ENCODE peak calls at places on chromosomes 13 and 19, in seven cellular contexts. One of them, this sample, is unnamed. For H3K27me3 and H3K4me1, the result is how much of the 10 kb centered on the place peaks cover.

GRCh38 chr19:1067341-1068103 is 555 bp downstream of the ARHGAP45 start:
- DNase-seq in body of pancreas: no peak
- DNase-seq in thoracic aorta: no peak
- DNase-seq in tibial nerve: no peak
- DNase-seq in right atrium auricular region: no peak
- DNase-seq in fibroblast of lung: no peak
- DNase-seq in GM23338: no peak
- DNase-seq in this sample: peak

GRCh38 chr19:30969586-30969985 is 379.6 kb downstream of the TSHZ3 start:
- DNase-seq in body of pancreas: no peak
- DNase-seq in thoracic aorta: no peak
- DNase-seq in tibial nerve: no peak
- DNase-seq in right atrium auricular region: no peak
- DNase-seq in fibroblast of lung: no peak
- DNase-seq in GM23338: no peak
- DNase-seq in this sample: no peak

GRCh38 chr19:17441241-17442135 is 7.0 kb downstream of the TMEM221 start:
- DNase-seq in body of pancreas: no peak
- DNase-seq in thoracic aorta: no peak
- DNase-seq in tibial nerve: no peak
- DNase-seq in right atrium auricular region: no peak
- DNase-seq in fibroblast of lung: peak
- DNase-seq in GM23338: peak
- DNase-seq in this sample: no peak

GRCh38 chr19:4583961-4584669 is 24.6 kb upstream of the SEMA6B start:
- DNase-seq in body of pancreas: peak
- DNase-seq in thoracic aorta: no peak
- DNase-seq in tibial nerve: no peak
- DNase-seq in right atrium auricular region: no peak
- DNase-seq in fibroblast of lung: peak
- DNase-seq in GM23338: peak
- DNase-seq in this sample: no peak

GRCh38 chr19:19485998-19486290 is 29.4 kb downstream of the TSSK6 start:
- DNase-seq in body of pancreas: no peak
- DNase-seq in thoracic aorta: no peak
- DNase-seq in tibial nerve: no peak
- DNase-seq in right atrium auricular region: no peak
- DNase-seq in fibroblast of lung: no peak
- DNase-seq in GM23338: no peak
- DNase-seq in this sample: no peak

GRCh38 chr13:100075700-100076587 is 12.9 kb upstream of the PCCA start:
- DNase-seq in body of pancreas: no peak
- DNase-seq in thoracic aorta: no peak
- DNase-seq in tibial nerve: no peak
- DNase-seq in right atrium auricular region: no peak
- DNase-seq in fibroblast of lung: no peak
- DNase-seq in GM23338: no peak
- DNase-seq in this sample: no peak

GRCh38 chr19:52673014-52673413 is 34.9 kb upstream of the ZNF83 start:
- DNase-seq in body of pancreas: no peak
- DNase-seq in thoracic aorta: no peak
- DNase-seq in tibial nerve: no peak
- DNase-seq in right atrium auricular region: no peak
- DNase-seq in fibroblast of lung: peak
- DNase-seq in GM23338: no peak
- DNase-seq in this sample: no peak

GRCh38 chr19:34838248-34838647 is 65.2 kb upstream of the ZNF599 start:
- DNase-seq in body of pancreas: no peak
- DNase-seq in thoracic aorta: no peak
- DNase-seq in tibial nerve: no peak
- DNase-seq in right atrium auricular region: no peak
- DNase-seq in fibroblast of lung: no peak
- DNase-seq in GM23338: peak
- DNase-seq in this sample: no peak

GRCh38 chr19:48619692-48620565 is 623 bp downstream of the SPHK2 start:
- DNase-seq in body of pancreas: no peak
- DNase-seq in thoracic aorta: no peak
- DNase-seq in tibial nerve: no peak
- DNase-seq in right atrium auricular region: no peak
- DNase-seq in fibroblast of lung: no peak
- DNase-seq in GM23338: no peak
- DNase-seq in this sample: no peak

GRCh38 chr13:97228850-97229521 is 6.9 kb downstream of the MBNL2 start:
- DNase-seq in body of pancreas: no peak
- DNase-seq in thoracic aorta: no peak
- DNase-seq in tibial nerve: no peak
- DNase-seq in right atrium auricular region: no peak
- DNase-seq in fibroblast of lung: peak
- DNase-seq in GM23338: no peak
- DNase-seq in this sample: no peak

GRCh38 chr13:43786766-43787517 is at the start of gene ENOX1:
- DNase-seq in body of pancreas: peak
- DNase-seq in thoracic aorta: no peak
- DNase-seq in tibial nerve: no peak
- DNase-seq in right atrium auricular region: no peak
- DNase-seq in fibroblast of lung: peak
- DNase-seq in GM23338: peak
- DNase-seq in this sample: no peak

GRCh38 chr19:45179063-45179847 is 671 bp downstream of the BLOC1S3 start:
- DNase-seq in body of pancreas: peak
- DNase-seq in thoracic aorta: no peak
- DNase-seq in tibial nerve: no peak
- DNase-seq in right atrium auricular region: no peak
- DNase-seq in fibroblast of lung: peak
- DNase-seq in GM23338: no peak
- DNase-seq in this sample: peak

GRCh38 chr13:50670847-50671542 is 172.5 kb downstream of the DLEU7 start:
- DNase-seq in body of pancreas: no peak
- DNase-seq in thoracic aorta: no peak
- DNase-seq in tibial nerve: no peak
- DNase-seq in right atrium auricular region: no peak
- DNase-seq in fibroblast of lung: no peak
- DNase-seq in GM23338: no peak
- DNase-seq in this sample: no peak

GRCh38 chr13:97328222-97328790 is 105.7 kb upstream of the RAP2A start:
- DNase-seq in body of pancreas: no peak
- DNase-seq in thoracic aorta: no peak
- DNase-seq in tibial nerve: no peak
- DNase-seq in right atrium auricular region: no peak
- DNase-seq in fibroblast of lung: peak
- DNase-seq in GM23338: peak
- DNase-seq in this sample: no peak

GRCh38 chr13:85509512-85509911 is 289.7 kb downstream of the SLITRK6 start:
- DNase-seq in body of pancreas: no peak
- DNase-seq in thoracic aorta: no peak
- DNase-seq in tibial nerve: no peak
- DNase-seq in right atrium auricular region: no peak
- DNase-seq in fibroblast of lung: peak
- DNase-seq in GM23338: no peak
- DNase-seq in this sample: no peak

GRCh38 chr13:38943231-38943630 is 47.4 kb downstream of the STOML3 start:
- DNase-seq in body of pancreas: no peak
- DNase-seq in thoracic aorta: no peak
- DNase-seq in tibial nerve: no peak
- DNase-seq in right atrium auricular region: no peak
- DNase-seq in fibroblast of lung: no peak
- DNase-seq in GM23338: no peak
- DNase-seq in this sample: no peak

GRCh38 chr19:11581740-11582139 is 4.3 kb upstream of the ACP5 start:
- DNase-seq in body of pancreas: no peak
- DNase-seq in thoracic aorta: no peak
- DNase-seq in tibial nerve: no peak
- DNase-seq in right atrium auricular region: no peak
- DNase-seq in fibroblast of lung: peak
- DNase-seq in GM23338: no peak
- DNase-seq in this sample: no peak

GRCh38 chr19:48757741-48758144 is 2.4 kb downstream of the FGF21 start:
- DNase-seq in body of pancreas: no peak
- DNase-seq in thoracic aorta: no peak
- DNase-seq in tibial nerve: no peak
- DNase-seq in right atrium auricular region: no peak
- DNase-seq in fibroblast of lung: no peak
- DNase-seq in GM23338: no peak
- DNase-seq in this sample: no peak

GRCh38 chr13:81382236-81382635 is 1041.3 kb upstream of the SPRY2 start:
- DNase-seq in body of pancreas: no peak
- DNase-seq in thoracic aorta: no peak
- DNase-seq in tibial nerve: no peak
- DNase-seq in right atrium auricular region: no peak
- DNase-seq in fibroblast of lung: no peak
- DNase-seq in GM23338: peak
- DNase-seq in this sample: no peak

DNA sequence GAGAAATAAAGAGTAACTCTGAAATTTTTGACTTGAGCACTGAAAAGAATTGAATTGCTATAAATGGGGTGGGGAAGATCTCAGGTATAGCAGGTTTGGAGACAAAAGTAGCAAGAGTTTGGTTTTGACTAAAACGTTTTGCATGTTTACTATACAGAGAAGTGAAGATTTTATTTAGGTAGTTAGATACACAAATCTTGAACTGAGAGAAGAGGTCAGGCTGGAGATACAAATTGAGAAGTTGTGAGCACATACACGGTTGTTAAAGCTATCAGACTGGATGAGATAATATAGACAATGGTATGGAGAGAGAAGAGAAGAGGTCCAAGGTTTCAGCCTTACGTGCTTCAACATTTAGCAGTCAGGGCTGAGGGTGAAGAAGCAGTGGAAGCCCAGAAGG is 420.9 kb downstream of the FOXO1 start:
- DNase-seq in body of pancreas: no peak
- DNase-seq in thoracic aorta: no peak
- DNase-seq in tibial nerve: no peak
- DNase-seq in right atrium auricular region: no peak
- DNase-seq in fibroblast of lung: no peak
- DNase-seq in GM23338: no peak
- DNase-seq in this sample: no peak
- H3K27me3 ChIP-seq in body of pancreas: under half
- H3K27me3 ChIP-seq in thoracic aorta: under half
- H3K27me3 ChIP-seq in tibial nerve: under half
- H3K27me3 ChIP-seq in right atrium auricular region: under half
- H3K27me3 ChIP-seq in fibroblast of lung: under half
- H3K27me3 ChIP-seq in GM23338: under half
- H3K27me3 ChIP-seq in this sample: under half

GRCh38 chr13:111598751-111599150 is 278.3 kb downstream of the TEX29 start:
- DNase-seq in body of pancreas: no peak
- DNase-seq in thoracic aorta: no peak
- DNase-seq in tibial nerve: no peak
- DNase-seq in right atrium auricular region: no peak
- DNase-seq in fibroblast of lung: no peak
- DNase-seq in GM23338: no peak
- DNase-seq in this sample: no peak
- H3K4me1 ChIP-seq in body of pancreas: under half
- H3K4me1 ChIP-seq in thoracic aorta: under half
- H3K4me1 ChIP-seq in tibial nerve: under half
- H3K4me1 ChIP-seq in right atrium auricular region: under half
- H3K4me1 ChIP-seq in fibroblast of lung: under half
- H3K4me1 ChIP-seq in GM23338: under half
- H3K4me1 ChIP-seq in this sample: under half

GRCh38 chr19:29367701-29368306 is 154.9 kb upstream of the UQCRFS1 start:
- DNase-seq in body of pancreas: no peak
- DNase-seq in thoracic aorta: no peak
- DNase-seq in tibial nerve: no peak
- DNase-seq in right atrium auricular region: no peak
- DNase-seq in fibroblast of lung: no peak
- DNase-seq in GM23338: peak
- DNase-seq in this sample: no peak
- H3K27me3 ChIP-seq in body of pancreas: under half
- H3K27me3 ChIP-seq in thoracic aorta: under half
- H3K27me3 ChIP-seq in tibial nerve: under half
- H3K27me3 ChIP-seq in right atrium auricular region: under half
- H3K27me3 ChIP-seq in fibroblast of lung: under half
- H3K27me3 ChIP-seq in GM23338: under half
- H3K27me3 ChIP-seq in this sample: under half

DNA sequence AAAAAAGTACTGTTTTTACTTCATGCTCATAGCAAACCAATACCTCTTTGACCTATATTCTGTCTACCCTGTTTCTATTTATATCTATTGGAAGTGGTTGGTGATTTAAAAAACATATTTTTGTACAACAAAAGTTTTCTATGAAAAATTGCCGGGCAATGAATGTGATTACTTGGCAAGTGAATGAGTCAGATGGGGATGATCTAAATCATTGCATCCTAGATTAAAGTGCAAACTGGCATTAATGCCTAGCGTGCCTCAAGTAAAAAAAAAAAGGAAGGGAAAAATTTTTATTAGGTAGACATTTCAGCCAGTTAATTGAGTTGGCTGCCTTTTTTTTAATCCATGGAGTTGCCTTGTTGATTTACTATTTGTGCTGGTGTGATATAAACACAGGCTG is 500.6 kb downstream of the KCTD12 start:
- DNase-seq in body of pancreas: no peak
- DNase-seq in thoracic aorta: no peak
- DNase-seq in tibial nerve: no peak
- DNase-seq in right atrium auricular region: no peak
- DNase-seq in fibroblast of lung: peak
- DNase-seq in GM23338: no peak
- DNase-seq in this sample: no peak
- H3K4me1 ChIP-seq in body of pancreas: under half
- H3K4me1 ChIP-seq in thoracic aorta: under half
- H3K4me1 ChIP-seq in tibial nerve: under half
- H3K4me1 ChIP-seq in right atrium auricular region: under half
- H3K4me1 ChIP-seq in fibroblast of lung: under half
- H3K4me1 ChIP-seq in GM23338: under half
- H3K4me1 ChIP-seq in this sample: under half

This sample was measured in CD8-positive, alpha-beta memory T cell.